ENCODE peak calls at places on chromosomes 3 and 15, in eight cellular contexts. A is stimulated activated naive CD8-positive, alpha-beta T cell treated with anti-CD3 and anti-CD28 coated beads, Interleukin-15, amount 100 ng/mL, for 72 hours; V is lung microvascular endothelial cell; W is stimulated activated CD4-positive, alpha-beta T cell treated with anti-CD3 and anti-CD28 coated beads, Interleukin-15, amount 100 ng/mL, for 1 hour; E is IMR-90; N is AG09319; D is A549; P is body of pancreas. O is an unnamed sample.

GRCh38 chr3:156750191-156750873 is 75.8 kb upstream of the LEKR1 start:
- DNase-seq in N (no peak), E (peak; percentile 65), D (no peak), V (no peak), A (no peak), P (no peak), W (no peak), O (no peak)

GRCh38 chr15:55774113-55774970 is 31.4 kb upstream of the PRTG start:
- DNase-seq in D (peak; percentile 60), W (peak; percentile 12), E (peak; percentile 10), N (no peak), V (peak; percentile 31), A (peak; percentile 10), P (peak; percentile 7), O (peak; percentile 33)

GRCh38 chr3:187040637-187041361 is 98.5 kb downstream of the RPL39L start:
- DNase-seq in N (no peak), D (peak; percentile 38), P (no peak), E (peak; percentile 56), V (peak; percentile 30), W (no peak), A (no peak), O (no peak)

GRCh38 chr15:75215107-75216004 is 13.7 kb downstream of the C15orf39 start:
- DNase-seq in N (no peak), W (no peak), A (no peak), E (no peak), V (no peak), P (no peak), D (no peak), O (no peak)

GRCh38 chr15:88069561-88069960 is 187.0 kb downstream of the NTRK3 start:
- DNase-seq in W (no peak), E (no peak), N (no peak), D (no peak), P (no peak), A (no peak), V (no peak), O (no peak)

GRCh38 chr3:141305436-141305835 is 62.9 kb upstream of the ZBTB38 start:
- DNase-seq in V (peak; percentile 28), A (no peak), N (peak; percentile 27), P (no peak), W (no peak), E (peak; percentile 74), D (peak; percentile 77), O (no peak)

GRCh38 chr15:89828324-89829145 is 13.9 kb upstream of the ANPEP start:
- DNase-seq in A (no peak), V (peak; percentile 23), W (no peak), E (peak; percentile 71), P (peak; percentile 61), D (peak; percentile 32), N (peak; percentile 41), O (no peak)

GRCh38 chr3:195154793-195155535 is 116.0 kb downstream of the XXYLT1 start:
- DNase-seq in A (no peak), E (peak; percentile 97), W (no peak), N (peak; percentile 94), V (peak; percentile 98), P (peak; percentile 86), D (no peak), O (peak; percentile 83)

GRCh38 chr3:126926684-126927404 is 56.1 kb upstream of the PLXNA1 start:
- DNase-seq in V (peak; percentile 93), P (peak; percentile 58), N (peak; percentile 55), E (peak; percentile 89), W (no peak), A (no peak), D (no peak), O (peak; percentile 86)